ENCODE peak calls at places on chromosomes 4 and X, in five cellular contexts. One of them, this sample, is unnamed.

GRCh38 chr4:77349796-77350195 is 192.8 kb downstream of the CCNG2 start:
- DNase-seq in Caco-2: no peak
- DNase-seq in mucosa of descending colon: no peak
- DNase-seq in brain microvascular endothelial cell: no peak
- DNase-seq in lower leg skin: no peak
- DNase-seq in this sample: no peak

GRCh38 chrX:155023907-155024833 is 1.6 kb upstream of the F8 start:
- DNase-seq in Caco-2: no peak
- DNase-seq in mucosa of descending colon: no peak
- DNase-seq in brain microvascular endothelial cell: no peak
- DNase-seq in lower leg skin: no peak
- DNase-seq in this sample: no peak

GRCh38 chrX:940691-941090 is 271.8 kb downstream of the CRLF2 start:
- DNase-seq in Caco-2: no peak
- DNase-seq in mucosa of descending colon: no peak
- DNase-seq in brain microvascular endothelial cell: no peak
- DNase-seq in lower leg skin: no peak
- DNase-seq in this sample: no peak

GRCh38 chr4:174910271-174910670 is 7.9 kb upstream of the ADAM29 start:
- DNase-seq in Caco-2: no peak
- DNase-seq in mucosa of descending colon: no peak
- DNase-seq in brain microvascular endothelial cell: no peak
- DNase-seq in lower leg skin: no peak
- DNase-seq in this sample: no peak

GRCh38 chrX:2696698-2697215 is 5.7 kb downstream of the CD99 start:
- DNase-seq in Caco-2: no peak
- DNase-seq in mucosa of descending colon: peak
- DNase-seq in brain microvascular endothelial cell: peak
- DNase-seq in lower leg skin: peak
- DNase-seq in this sample: peak

GRCh38 chr4:39638358-39639239 is at the start of gene SMIM14:
- DNase-seq in Caco-2: peak
- DNase-seq in mucosa of descending colon: peak
- DNase-seq in brain microvascular endothelial cell: peak
- DNase-seq in lower leg skin: peak
- DNase-seq in this sample: peak

GRCh38 chr4:83370640-83370906 is 35.9 kb upstream of the HPSE start:
- DNase-seq in Caco-2: no peak
- DNase-seq in mucosa of descending colon: no peak
- DNase-seq in brain microvascular endothelial cell: peak
- DNase-seq in lower leg skin: no peak
- DNase-seq in this sample: no peak

GRCh38 chrX:13059676-13060499 is 15.5 kb upstream of the FAM9C start:
- DNase-seq in Caco-2: peak
- DNase-seq in mucosa of descending colon: no peak
- DNase-seq in brain microvascular endothelial cell: peak
- DNase-seq in lower leg skin: no peak
- DNase-seq in this sample: no peak

GRCh38 chr4:24137596-24137962 is 247.7 kb upstream of the PPARGC1A start:
- DNase-seq in Caco-2: no peak
- DNase-seq in mucosa of descending colon: peak
- DNase-seq in brain microvascular endothelial cell: no peak
- DNase-seq in lower leg skin: no peak
- DNase-seq in this sample: no peak

GRCh38 chr4:687048-687974 is 1.6 kb downstream of the SLC49A3 start:
- DNase-seq in Caco-2: peak
- DNase-seq in mucosa of descending colon: peak
- DNase-seq in brain microvascular endothelial cell: peak
- DNase-seq in lower leg skin: peak
- DNase-seq in this sample: no peak

GRCh38 chrX:9465380-9466114 is 689 bp downstream of the TBL1X start:
- DNase-seq in Caco-2: peak
- DNase-seq in mucosa of descending colon: peak
- DNase-seq in brain microvascular endothelial cell: no peak
- DNase-seq in lower leg skin: no peak
- DNase-seq in this sample: peak

GRCh38 chr4:147157860-147158701 is 212.4 kb upstream of the TTC29 start:
- DNase-seq in Caco-2: peak
- DNase-seq in mucosa of descending colon: no peak
- DNase-seq in brain microvascular endothelial cell: peak
- DNase-seq in lower leg skin: no peak
- DNase-seq in this sample: no peak

GRCh38 chr4:48683784-48684666 is 96.1 kb downstream of the FRYL start:
- DNase-seq in Caco-2: no peak
- DNase-seq in mucosa of descending colon: no peak
- DNase-seq in brain microvascular endothelial cell: no peak
- DNase-seq in lower leg skin: no peak
- DNase-seq in this sample: peak

GRCh38 chr4:106301393-106302084 is 14.5 kb downstream of the TBCK start:
- DNase-seq in Caco-2: no peak
- DNase-seq in mucosa of descending colon: no peak
- DNase-seq in brain microvascular endothelial cell: peak
- DNase-seq in lower leg skin: no peak
- DNase-seq in this sample: no peak

GRCh38 chrX:14675500-14675899 is 146.2 kb downstream of the GLRA2 start:
- DNase-seq in Caco-2: no peak
- DNase-seq in mucosa of descending colon: no peak
- DNase-seq in brain microvascular endothelial cell: no peak
- DNase-seq in lower leg skin: no peak
- DNase-seq in this sample: no peak

GRCh38 chr4:77220841-77221613 is 64.0 kb downstream of the CCNG2 start:
- DNase-seq in Caco-2: no peak
- DNase-seq in mucosa of descending colon: no peak
- DNase-seq in brain microvascular endothelial cell: peak
- DNase-seq in lower leg skin: peak
- DNase-seq in this sample: no peak

GRCh38 chrX:130803537-130803936 is 99.5 kb downstream of the ENOX2 start:
- DNase-seq in Caco-2: no peak
- DNase-seq in mucosa of descending colon: no peak
- DNase-seq in brain microvascular endothelial cell: no peak
- DNase-seq in lower leg skin: no peak
- DNase-seq in this sample: no peak

GRCh38 chrX:2311483-2311882 is 189.3 kb downstream of the DHRSX start:
- DNase-seq in Caco-2: no peak
- DNase-seq in mucosa of descending colon: no peak
- DNase-seq in brain microvascular endothelial cell: no peak
- DNase-seq in lower leg skin: no peak
- DNase-seq in this sample: no peak

GRCh38 chr4:142124874-142125273 is 488.5 kb downstream of the IL15 start:
- DNase-seq in Caco-2: no peak
- DNase-seq in mucosa of descending colon: no peak
- DNase-seq in brain microvascular endothelial cell: no peak
- DNase-seq in lower leg skin: no peak
- DNase-seq in this sample: no peak

GRCh38 chr4:24266951-24267577 is 317.3 kb downstream of the DHX15 start:
- DNase-seq in Caco-2: peak
- DNase-seq in mucosa of descending colon: no peak
- DNase-seq in brain microvascular endothelial cell: no peak
- DNase-seq in lower leg skin: no peak
- DNase-seq in this sample: no peak

GRCh38 chr4:128288689-128289106 is 1.1 kb upstream of the PGRMC2 start:
- DNase-seq in Caco-2: peak
- DNase-seq in mucosa of descending colon: peak
- DNase-seq in brain microvascular endothelial cell: peak
- DNase-seq in lower leg skin: no peak
- DNase-seq in this sample: peak

GRCh38 chr4:44493924-44494323 is 45.3 kb upstream of the KCTD8 start:
- DNase-seq in Caco-2: peak
- DNase-seq in mucosa of descending colon: no peak
- DNase-seq in brain microvascular endothelial cell: peak
- DNase-seq in lower leg skin: no peak
- DNase-seq in this sample: peak

GRCh38 chrX:11781734-11782370 is 23.8 kb downstream of the MSL3 start:
- DNase-seq in Caco-2: no peak
- DNase-seq in mucosa of descending colon: no peak
- DNase-seq in brain microvascular endothelial cell: no peak
- DNase-seq in lower leg skin: no peak
- DNase-seq in this sample: no peak

GRCh38 chrX:16695079-16695676 is 17.3 kb downstream of the CTPS2 start:
- DNase-seq in Caco-2: peak
- DNase-seq in mucosa of descending colon: peak
- DNase-seq in brain microvascular endothelial cell: peak
- DNase-seq in lower leg skin: peak
- DNase-seq in this sample: peak

GRCh38 chrX:13482764-13483552 is 86.4 kb upstream of the EGFL6 start:
- DNase-seq in Caco-2: no peak
- DNase-seq in mucosa of descending colon: peak
- DNase-seq in brain microvascular endothelial cell: no peak
- DNase-seq in lower leg skin: no peak
- DNase-seq in this sample: no peak

GRCh38 chr4:8697826-8698225 is 105.3 kb downstream of the CPZ start:
- DNase-seq in Caco-2: no peak
- DNase-seq in mucosa of descending colon: no peak
- DNase-seq in brain microvascular endothelial cell: no peak
- DNase-seq in lower leg skin: peak
- DNase-seq in this sample: no peak

GRCh38 chr4:142528433-142528832 is 317.7 kb downstream of the INPP4B start:
- DNase-seq in Caco-2: no peak
- DNase-seq in mucosa of descending colon: peak
- DNase-seq in brain microvascular endothelial cell: no peak
- DNase-seq in lower leg skin: no peak
- DNase-seq in this sample: no peak

GRCh38 chr4:181618038-181618618 is 625.1 kb upstream of the TENM3 start:
- DNase-seq in Caco-2: no peak
- DNase-seq in mucosa of descending colon: no peak
- DNase-seq in brain microvascular endothelial cell: no peak
- DNase-seq in lower leg skin: no peak
- DNase-seq in this sample: no peak

GRCh38 chr4:37455301-37456062 is 210.9 kb downstream of the NWD2 start:
- DNase-seq in Caco-2: peak
- DNase-seq in mucosa of descending colon: peak
- DNase-seq in brain microvascular endothelial cell: no peak
- DNase-seq in lower leg skin: no peak
- DNase-seq in this sample: no peak

GRCh38 chrX:79231662-79232061 is 87.2 kb downstream of the GPR174 start:
- DNase-seq in Caco-2: no peak
- DNase-seq in mucosa of descending colon: no peak
- DNase-seq in brain microvascular endothelial cell: no peak
- DNase-seq in lower leg skin: no peak
- DNase-seq in this sample: no peak
- H3K4me3 ChIP-seq in Caco-2: no peak
- H3K4me3 ChIP-seq in mucosa of descending colon: no peak
- H3K4me3 ChIP-seq in brain microvascular endothelial cell: no peak
- H3K4me3 ChIP-seq in lower leg skin: no peak
- H3K4me3 ChIP-seq in this sample: no peak

DNA sequence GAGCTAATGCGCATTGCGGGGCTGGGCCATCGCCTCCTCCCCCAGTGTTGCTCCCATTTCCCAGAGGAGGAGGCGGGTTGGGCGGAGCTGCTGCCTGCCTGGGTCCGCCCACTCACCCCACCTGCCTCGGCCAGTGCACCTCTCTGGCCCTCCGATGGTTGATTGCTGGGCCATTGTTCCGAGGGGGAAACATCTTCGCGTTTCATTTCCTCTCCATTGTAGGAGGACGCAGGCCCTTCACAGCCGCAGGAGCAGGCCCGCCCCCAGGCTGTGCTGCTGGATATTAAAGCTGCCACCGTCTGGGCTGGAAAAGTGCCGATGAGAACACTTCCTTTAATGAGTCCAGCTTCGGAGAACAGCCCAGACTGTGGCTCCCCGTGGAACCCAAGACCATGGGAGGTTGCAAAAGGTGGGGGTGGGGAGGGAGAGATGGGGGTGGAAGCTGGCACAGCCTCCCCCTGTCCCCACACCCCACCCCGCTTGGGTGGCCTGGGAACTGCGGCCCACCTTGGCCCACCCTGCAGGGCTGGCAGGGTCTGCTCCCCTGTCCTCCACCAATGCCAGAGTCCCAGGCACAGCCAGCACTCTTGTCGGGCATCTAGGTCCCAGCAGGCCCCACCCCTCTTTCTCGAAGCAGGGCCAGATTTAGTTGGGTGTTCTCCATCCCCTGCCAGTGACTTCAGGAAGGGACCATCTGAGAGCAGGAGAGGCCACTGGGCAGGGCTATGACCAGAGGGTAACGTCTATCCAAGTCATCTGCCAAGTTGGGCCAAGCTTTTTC is 96.6 kb downstream of the ADRA2C start:
- DNase-seq in Caco-2: no peak
- DNase-seq in mucosa of descending colon: no peak
- DNase-seq in brain microvascular endothelial cell: no peak
- DNase-seq in lower leg skin: no peak
- DNase-seq in this sample: no peak
- H3K4me3 ChIP-seq in Caco-2: no peak
- H3K4me3 ChIP-seq in mucosa of descending colon: no peak
- H3K4me3 ChIP-seq in brain microvascular endothelial cell: no peak
- H3K4me3 ChIP-seq in lower leg skin: no peak
- H3K4me3 ChIP-seq in this sample: no peak

GRCh38 chr4:62194342-62194741 is 994.2 kb downstream of the ADGRL3 start:
- DNase-seq in Caco-2: no peak
- DNase-seq in mucosa of descending colon: no peak
- DNase-seq in brain microvascular endothelial cell: no peak
- DNase-seq in lower leg skin: no peak
- DNase-seq in this sample: no peak

GRCh38 chr4:62193726-62194125 is 993.6 kb downstream of the ADGRL3 start:
- DNase-seq in Caco-2: no peak
- DNase-seq in mucosa of descending colon: no peak
- DNase-seq in brain microvascular endothelial cell: no peak
- DNase-seq in lower leg skin: no peak
- DNase-seq in this sample: no peak

GRCh38 chr4:62196338-62196737 is 996.2 kb downstream of the ADGRL3 start:
- DNase-seq in Caco-2: no peak
- DNase-seq in mucosa of descending colon: no peak
- DNase-seq in brain microvascular endothelial cell: no peak
- DNase-seq in lower leg skin: no peak
- DNase-seq in this sample: no peak

GRCh38 chr4:62191446-62191845 is 991.3 kb downstream of the ADGRL3 start:
- DNase-seq in Caco-2: no peak
- DNase-seq in mucosa of descending colon: no peak
- DNase-seq in brain microvascular endothelial cell: no peak
- DNase-seq in lower leg skin: no peak
- DNase-seq in this sample: no peak
- H3K4me3 ChIP-seq in Caco-2: no peak
- H3K4me3 ChIP-seq in mucosa of descending colon: no peak
- H3K4me3 ChIP-seq in brain microvascular endothelial cell: no peak
- H3K4me3 ChIP-seq in lower leg skin: no peak
- H3K4me3 ChIP-seq in this sample: no peak

DNA sequence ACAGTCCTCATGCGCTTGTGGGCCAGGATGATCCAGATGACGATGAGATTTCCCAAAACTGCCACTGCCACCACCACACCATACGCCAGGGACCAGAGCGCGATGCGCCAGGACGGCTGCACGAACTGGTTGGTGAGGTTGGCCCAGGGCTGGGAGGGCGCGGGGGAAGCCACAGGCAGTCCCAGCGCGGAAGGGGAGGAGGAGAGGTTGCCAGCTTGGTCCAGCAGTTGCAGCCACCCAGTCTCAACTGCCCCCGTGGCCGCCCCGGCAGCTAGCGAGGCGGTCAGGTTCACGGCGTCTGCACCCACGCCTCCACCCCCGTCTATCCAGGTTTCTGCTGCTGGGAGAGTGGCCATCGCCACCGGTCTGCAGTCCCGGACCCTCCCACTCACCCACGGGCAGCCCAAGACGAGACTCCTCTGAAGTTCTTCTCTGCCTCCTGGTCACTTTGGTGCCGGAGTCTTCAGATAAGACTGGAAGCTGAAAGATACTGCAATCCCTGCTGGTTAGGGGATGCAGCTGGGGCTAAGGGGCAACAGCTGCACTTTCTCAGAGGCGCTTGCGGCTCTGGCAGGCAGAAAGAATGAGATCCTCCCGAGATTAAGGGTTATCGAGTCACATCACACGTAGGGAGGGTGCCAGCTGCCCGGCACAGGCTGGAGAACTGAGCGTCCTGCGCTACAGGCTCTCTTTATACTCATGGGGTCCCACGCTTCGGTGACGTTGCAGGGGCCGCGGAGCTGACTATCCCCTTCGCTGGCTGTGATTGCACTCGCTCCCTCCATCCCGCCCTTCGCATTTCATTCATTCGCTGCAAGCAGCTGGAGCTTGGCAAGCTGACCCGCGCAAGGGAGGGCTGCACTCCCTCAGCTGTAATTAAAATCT is at the start of gene TACR3:
- DNase-seq in Caco-2: no peak
- DNase-seq in mucosa of descending colon: no peak
- DNase-seq in brain microvascular endothelial cell: no peak
- DNase-seq in lower leg skin: no peak
- DNase-seq in this sample: no peak
- H3K4me3 ChIP-seq in Caco-2: no peak
- H3K4me3 ChIP-seq in mucosa of descending colon: no peak
- H3K4me3 ChIP-seq in brain microvascular endothelial cell: peak
- H3K4me3 ChIP-seq in lower leg skin: no peak
- H3K4me3 ChIP-seq in this sample: no peak